ENCODE peak calls at places on chromosomes 4 and X, in eight cellular contexts. P is adrenal gland, S is IMR-90, A is prostate gland, O is endothelial cell of umbilical vein, Y is body of pancreas, J is uterus, D is HCT116. N is an unnamed sample.

GRCh38 chrX:101977091-101977490 is 45.3 kb upstream of the ZMAT1 start:
- DNase-seq in D (no peak), S (no peak), O (peak; percentile 17), A (no peak), Y (no peak), J (no peak), P (no peak), N (no peak)

GRCh38 chr4:173793937-173794510 is 264.0 kb upstream of the HAND2 start:
- DNase-seq in D (no peak), O (no peak), Y (no peak), J (no peak), A (no peak), S (peak; percentile 78), P (no peak), N (no peak)

GRCh38 chr4:140807491-140808257 is 51.5 kb upstream of the TBC1D9 start:
- DNase-seq in O (no peak), S (peak; percentile 89), D (no peak), Y (no peak), P (no peak), A (no peak), J (no peak), N (no peak)

GRCh38 chrX:110089656-110090404 is 86.9 kb downstream of the TMEM164 start:
- DNase-seq in S (no peak), P (no peak), D (no peak), O (no peak), Y (peak; percentile 79), A (no peak), J (no peak), N (no peak)

GRCh38 chr4:53959373-53959772 is 105.0 kb downstream of the CHIC2 start:
- DNase-seq in S (no peak), Y (no peak), A (no peak), O (no peak), D (no peak), J (no peak), P (no peak), N (no peak)

GRCh38 chr4:81682492-81682891 is 210.8 kb upstream of the RASGEF1B start:
- DNase-seq in A (no peak), J (no peak), D (no peak), S (no peak), O (no peak), Y (no peak), P (no peak), N (no peak)

GRCh38 chr4:110630621-110631402 is 7.9 kb upstream of the PITX2 start:
- DNase-seq in D (no peak), J (no peak), P (no peak), S (no peak), O (no peak), A (no peak), Y (no peak), N (no peak)

GRCh38 chr4:111512081-111512774 is 633.0 kb upstream of the FAM241A start:
- DNase-seq in P (no peak), A (no peak), O (peak; percentile 76), S (peak; percentile 95), Y (no peak), D (peak; percentile 4), J (no peak), N (no peak)

GRCh38 chr4:157992948-157993839 is 179.6 kb downstream of the GASK1B start:
- DNase-seq in Y (no peak), J (no peak), D (no peak), O (peak; percentile 38), A (no peak), P (no peak), S (no peak), N (no peak)

GRCh38 chr4:40492747-40493146 is 136.9 kb downstream of the RBM47 start:
- DNase-seq in A (no peak), O (no peak), S (no peak), P (no peak), D (no peak), J (no peak), Y (no peak), N (no peak)

GRCh38 chr4:96654045-96654444 is 814.2 kb downstream of the PDHA2 start:
- DNase-seq in Y (no peak), P (no peak), S (no peak), O (no peak), D (no peak), J (no peak), A (no peak), N (no peak)

GRCh38 chrX:111402378-111402777 is 9.6 kb downstream of the DCX start:
- DNase-seq in A (no peak), Y (no peak), J (no peak), O (no peak), D (no peak), P (no peak), S (no peak), N (no peak)

GRCh38 chrX:20266810-20267598 is at the start of gene RPS6KA3:
- DNase-seq in J (peak; percentile 89), A (peak; percentile 92), O (peak; percentile 83), Y (peak; percentile 92), P (peak; percentile 91), D (peak; percentile 57), S (peak; percentile 79), N (no peak)
- TF ChIP-seq POLR2A in J (peak; percentile 80), A (peak; percentile 72), O (no peak), Y (peak; percentile 77), P (peak; percentile 85), D (no peak), S (peak; percentile 59), N (peak; percentile 43)

GRCh38 chr4:1711906-1712215 is 258 bp downstream of the SLBP start:
- DNase-seq in Y (no peak), A (peak; percentile 39), S (peak; percentile 18), D (no peak), O (no peak), P (no peak), J (no peak), N (no peak)

GRCh38 chr4:1714303-1715001 is 2.3 kb upstream of the SLBP start:
- DNase-seq in O (no peak), D (no peak), Y (no peak), J (no peak), P (no peak), A (no peak), S (no peak), N (no peak)

GRCh38 chr4:1713003-1713397 is 881 bp upstream of the SLBP start:
- DNase-seq in D (no peak), O (no peak), S (no peak), P (no peak), Y (no peak), J (no peak), A (no peak), N (no peak)

GRCh38 chr4:1711055-1711905 is 839 bp downstream of the SLBP start:
- DNase-seq in J (peak; percentile 37), Y (peak; percentile 68), D (no peak), S (peak; percentile 55), O (peak; percentile 65), P (peak; percentile 86), A (peak; percentile 48), N (no peak)

GRCh38 chr4:1712216-1713002 is at the start of gene SLBP:
- DNase-seq in O (peak; percentile 86), P (peak; percentile 97), Y (peak; percentile 98), S (peak; percentile 88), J (peak; percentile 94), A (peak; percentile 98), D (peak; percentile 93), N (peak; percentile 87)
- TF ChIP-seq POLR2A in O (peak; percentile 66), P (peak; percentile 90), Y (peak; percentile 92), S (peak; percentile 80), J (peak; percentile 92), A (peak; percentile 91), D (peak; percentile 79), N (peak; percentile 93)

GRCh38 chr4:16025268-16025667 is 58.6 kb downstream of the PROM1 start:
- DNase-seq in A (no peak), Y (no peak), P (no peak), D (no peak), S (no peak), O (no peak), J (no peak), N (no peak)

GRCh38 chr4:16024009-16024408 is 59.8 kb downstream of the PROM1 start:
- DNase-seq in P (no peak), A (no peak), O (peak; percentile 18), S (peak; percentile 32), D (no peak), J (no peak), Y (no peak), N (no peak)

GRCh38 chr4:16019666-16020065 is 56.7 kb upstream of the FGFBP2 start:
- DNase-seq in O (no peak), Y (no peak), P (no peak), D (no peak), A (no peak), J (no peak), S (no peak), N (no peak)

GRCh38 chr4:16018841-16019240 is 55.9 kb upstream of the FGFBP2 start:
- DNase-seq in D (no peak), S (no peak), J (no peak), O (no peak), Y (no peak), A (no peak), P (no peak), N (no peak)

DNA sequence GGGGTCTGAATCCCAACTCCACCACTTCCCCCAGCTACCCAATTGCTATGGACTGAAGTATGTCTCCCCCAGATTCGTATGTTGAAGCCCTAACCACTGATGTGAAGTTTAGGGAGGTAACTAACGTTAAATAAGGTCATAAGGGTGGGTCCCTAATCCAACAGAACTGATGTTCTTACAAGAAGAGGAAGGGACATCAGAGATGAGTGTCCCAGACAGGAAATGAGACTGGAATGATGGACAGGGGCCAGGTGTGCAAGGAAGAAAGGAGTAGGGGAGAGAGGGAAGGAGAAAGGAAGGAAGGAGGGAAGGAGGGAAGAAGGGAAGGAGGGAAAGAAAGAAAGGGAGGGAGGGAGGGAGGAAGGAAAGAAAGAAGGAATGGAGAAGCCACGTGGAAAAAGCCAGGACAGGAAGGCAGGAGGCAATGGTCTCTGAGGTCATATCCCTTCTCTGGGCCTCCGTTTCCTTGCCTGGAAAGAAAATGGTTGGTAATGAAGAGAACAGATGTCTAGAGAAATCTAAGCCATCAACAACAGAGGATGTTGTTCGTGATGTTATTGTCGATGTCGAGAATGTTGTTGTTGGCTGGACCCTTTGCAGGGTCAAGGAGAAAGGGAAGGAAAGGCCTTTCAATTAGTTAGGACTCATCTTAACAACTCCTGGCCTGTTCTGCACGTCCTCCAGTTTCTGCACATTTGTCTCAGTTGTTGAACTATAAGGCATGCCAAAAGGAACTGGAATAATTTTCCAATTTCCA is 59.0 kb upstream of the FGFBP2 start:
- DNase-seq in S (no peak), Y (no peak), P (no peak), J (no peak), A (no peak), O (peak; percentile 37), D (no peak), N (no peak)
- TF ChIP-seq POLR2A in S (no peak), Y (no peak), P (no peak), J (no peak), A (no peak), O (no peak), D (no peak), N (no peak)

DNA sequence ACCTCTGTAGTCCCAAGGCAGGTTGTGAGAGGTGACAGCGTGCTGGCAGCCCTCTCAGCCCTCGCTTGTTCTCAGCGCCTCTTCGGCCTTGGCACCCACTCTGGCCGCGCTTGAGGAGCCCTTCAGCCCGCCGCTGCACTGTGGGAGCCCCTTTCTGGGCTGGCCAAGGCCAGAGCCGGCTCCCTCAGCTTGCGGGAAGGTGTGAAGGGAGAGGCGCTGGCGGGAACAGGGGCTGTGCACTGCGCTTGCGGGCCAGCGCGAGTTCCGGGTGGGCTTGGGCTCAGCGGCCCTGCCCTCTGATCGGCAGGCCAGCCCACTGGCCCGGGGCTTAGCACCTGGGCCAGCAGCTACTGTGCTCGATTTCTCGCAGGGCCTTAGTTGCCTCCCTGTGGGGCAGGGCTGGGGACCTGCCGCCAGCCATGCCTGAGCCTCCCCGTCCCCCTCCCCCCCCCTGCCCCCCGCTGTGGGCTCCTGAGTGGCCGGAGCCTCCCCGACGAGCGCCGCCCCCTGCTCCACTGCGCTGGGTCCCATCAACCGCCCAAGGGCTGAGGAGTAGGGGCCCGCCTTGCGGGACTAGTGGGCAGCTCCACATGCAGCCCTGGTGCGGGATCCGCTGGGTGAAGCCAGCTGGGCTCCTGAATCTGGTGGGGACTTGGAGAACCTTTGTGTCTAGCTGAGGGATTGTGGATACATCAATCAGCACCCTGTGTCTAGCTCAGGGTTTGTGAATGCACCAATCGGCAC is 347.6 kb downstream of the KLHL13 start:
- DNase-seq in Y (no peak), J (no peak), S (no peak), A (no peak), O (no peak), P (no peak), D (no peak), N (no peak)
- TF ChIP-seq POLR2A in Y (no peak), J (no peak), S (no peak), A (no peak), O (no peak), P (no peak), D (no peak), N (no peak)

N was measured in H54.